ENCODE peak calls at places on chromosomes 7 and 10, in four cellular contexts. N is H1, C is K562, D is GM12878. B is an unnamed sample.

GRCh38 chr10:18279202-18279601 is 139.0 kb downstream of the CACNB2 start:
- DNase-seq in N (no peak), C (no peak), D (no peak), B (no peak)

GRCh38 chr10:27225642-27226257 is 14.8 kb downstream of the ACBD5 start:
- DNase-seq in N (no peak), C (no peak), D (no peak), B (no peak)

GRCh38 chr10:49653530-49653929 is 25.9 kb upstream of the C10orf53 start:
- DNase-seq in N (no peak), C (no peak), D (no peak), B (no peak)

GRCh38 chr10:133281084-133281483 is 4.4 kb upstream of the ADAM8 start:
- DNase-seq in N (no peak), C (no peak), D (no peak), B (no peak)

GRCh38 chr10:75708060-75708459 is 276.6 kb downstream of the LRMDA start:
- DNase-seq in N (no peak), C (no peak), D (no peak), B (no peak)

GRCh38 chr10:29535778-29536459 is 98.9 kb downstream of the SVIL start:
- DNase-seq in N (no peak), C (no peak), D (no peak), B (no peak)

GRCh38 chr10:132765435-132765834 is 20.5 kb downstream of the NKX6-2 start:
- DNase-seq in N (no peak), C (no peak), D (no peak), B (no peak)

GRCh38 chr7:3887071-3887691 is 586.1 kb downstream of the SDK1 start:
- DNase-seq in N (no peak), C (no peak), D (no peak), B (no peak)

GRCh38 chr10:108956149-108956548 is 967.2 kb downstream of the XPNPEP1 start:
- DNase-seq in N (no peak), C (no peak), D (no peak), B (no peak)

GRCh38 chr7:125033506-125033905 is 103.9 kb upstream of the POT1 start:
- DNase-seq in N (no peak), C (no peak), D (no peak), B (no peak)

GRCh38 chr10:1119501-1119900 is 63.3 kb downstream of the WDR37 start:
- DNase-seq in N (no peak), C (no peak), D (no peak), B (no peak)

GRCh38 chr7:6158424-6159096 is 113.9 kb downstream of the CYTH3 start:
- DNase-seq in N (no peak), C (no peak), D (no peak), B (no peak)

GRCh38 chr10:62581351-62581750 is 207.2 kb downstream of the ZNF365 start:
- DNase-seq in N (no peak), C (no peak), D (no peak), B (no peak)

GRCh38 chr10:62580396-62580795 is 206.2 kb downstream of the ZNF365 start:
- DNase-seq in N (no peak), C (no peak), D (no peak), B (no peak)

GRCh38 chr10:62584216-62584615 is 210.0 kb downstream of the ZNF365 start:
- DNase-seq in N (no peak), C (no peak), D (no peak), B (no peak)

GRCh38 chr10:62582804-62583208 is 208.6 kb downstream of the ZNF365 start:
- DNase-seq in N (no peak), C (no peak), D (no peak), B (no peak)

DNA sequence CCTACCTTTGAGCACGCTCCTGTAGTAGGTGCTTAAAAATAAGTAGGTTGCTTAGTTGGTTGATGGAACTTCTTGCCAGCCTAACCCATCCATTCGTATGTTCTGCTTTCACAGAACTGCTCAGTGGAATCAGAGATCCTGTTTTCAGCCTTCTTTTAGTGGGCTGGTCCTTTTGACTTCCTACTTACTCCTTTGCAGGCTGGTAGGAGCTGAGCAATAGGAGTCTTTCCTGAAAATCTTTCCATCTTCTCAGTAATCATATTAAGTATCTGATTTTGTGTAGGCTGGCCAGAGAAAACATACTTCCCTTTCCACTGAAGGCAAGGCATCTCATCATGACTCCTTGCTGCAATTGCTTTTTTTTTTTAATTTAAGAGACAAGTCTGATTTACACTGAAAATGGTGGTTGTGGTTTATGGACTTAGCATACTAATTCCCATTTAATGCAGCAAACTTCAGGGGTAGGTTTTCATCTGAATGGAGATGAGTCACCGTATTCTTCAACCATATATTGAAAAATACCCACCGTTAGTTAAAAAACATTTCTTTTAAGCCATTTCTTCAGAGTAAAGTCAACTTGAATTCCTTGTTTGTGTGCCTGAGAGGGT is 208.0 kb downstream of the ZNF365 start:
- DNase-seq in N (no peak), C (no peak), D (no peak), B (no peak)
- TF ChIP-seq USF2 in N (no peak), C (no peak), D (no peak), B (no peak)

GRCh38 chr7:34208878-34209621 is 303.7 kb downstream of the BMPER start:
- DNase-seq in N (no peak), C (no peak), D (no peak), B (no peak)
- TF ChIP-seq HDAC6 in N (no peak), C (no peak), D (no peak), B (no peak)

GRCh38 chr7:48414005-48414732 is 242.9 kb downstream of the ABCA13 start:
- DNase-seq in N (no peak), C (no peak), D (no peak), B (no peak)

GRCh38 chr7:48416327-48416908 is 245.2 kb downstream of the ABCA13 start:
- DNase-seq in N (no peak), C (no peak), D (no peak), B (no peak)

GRCh38 chr7:48411619-48412018 is 240.4 kb downstream of the ABCA13 start:
- DNase-seq in N (no peak), C (no peak), D (no peak), B (no peak)
- TF ChIP-seq USF2 in N (no peak), C (no peak), D (no peak), B (no peak)

DNA sequence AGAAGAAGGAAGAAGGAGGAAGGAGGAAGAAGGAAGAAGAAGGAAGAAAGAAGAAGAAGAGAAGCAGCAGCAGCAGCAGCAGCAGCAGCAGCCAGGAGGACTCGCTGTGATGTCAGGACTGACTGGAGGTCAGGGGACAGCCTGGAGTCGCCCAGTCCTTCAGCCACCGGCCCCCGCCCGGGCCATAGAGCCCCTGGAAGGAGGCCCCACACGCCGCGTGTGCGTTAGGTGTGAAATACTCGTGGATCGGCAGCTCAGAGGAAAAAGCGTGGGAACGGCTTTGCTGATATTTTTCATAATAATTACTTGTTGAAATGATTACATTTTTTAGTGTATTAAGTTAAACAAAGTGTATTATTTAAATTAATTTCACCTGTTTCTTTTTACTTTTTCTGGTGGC is 48.4 kb downstream of the UNCX start:
- DNase-seq in N (no peak), C (no peak), D (no peak), B (no peak)
- TF ChIP-seq HDAC6 in N (no peak), C (no peak), D (no peak), B (no peak)

GRCh38 chr10:78868861-78869260 is 199.9 kb upstream of the ZMIZ1 start:
- DNase-seq in N (no peak), C (no peak), D (no peak), B (no peak)

GRCh38 chr10:78868048-78868447 is 200.7 kb upstream of the ZMIZ1 start:
- DNase-seq in N (no peak), C (no peak), D (no peak), B (no peak)

GRCh38 chr10:78866731-78867554 is 201.8 kb upstream of the ZMIZ1 start:
- DNase-seq in N (no peak), C (no peak), D (no peak), B (no peak)

GRCh38 chr10:78868456-78868855 is 200.3 kb upstream of the ZMIZ1 start:
- DNase-seq in N (no peak), C (no peak), D (no peak), B (no peak)

GRCh38 chr10:78867555-78867939 is 201.2 kb upstream of the ZMIZ1 start:
- DNase-seq in N (no peak), C (no peak), D (no peak), B (no peak)
- TF ChIP-seq USF2 in N (no peak), C (no peak), D (no peak), B (no peak)

DNA sequence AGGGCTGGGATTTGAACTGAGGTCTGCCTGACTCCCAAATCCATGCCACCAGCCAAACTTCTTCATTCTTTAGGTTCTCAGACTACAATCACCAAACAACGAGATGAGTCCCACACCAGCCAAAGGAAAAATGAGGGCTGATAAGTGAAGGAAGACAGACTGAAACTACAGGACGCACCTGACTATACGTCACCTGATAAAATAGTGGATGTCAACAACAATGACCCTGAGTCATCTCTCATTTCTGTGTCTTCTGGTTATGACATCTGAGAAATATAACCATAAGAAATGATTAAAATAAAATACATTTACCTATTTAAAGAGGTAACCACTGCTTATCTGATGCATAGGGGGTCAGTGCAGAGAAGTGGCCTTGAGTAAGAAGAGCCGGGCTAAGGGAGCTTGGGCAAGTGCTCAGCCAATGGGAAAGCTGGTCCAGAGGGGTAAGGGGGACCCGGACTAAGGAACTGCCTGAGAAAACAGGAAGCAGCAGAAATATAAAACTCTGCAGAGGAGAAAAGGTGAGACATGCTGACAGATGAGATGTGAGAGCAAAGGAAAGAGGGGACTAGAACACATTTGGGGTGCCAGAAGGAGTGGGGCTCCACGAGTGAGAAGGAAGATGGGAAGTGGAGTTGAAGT is 51.8 kb downstream of the HIPK2 start:
- DNase-seq in N (no peak), C (no peak), D (no peak), B (no peak)
- TF ChIP-seq HDAC6 in N (no peak), C (no peak), D (no peak), B (no peak)

DNA sequence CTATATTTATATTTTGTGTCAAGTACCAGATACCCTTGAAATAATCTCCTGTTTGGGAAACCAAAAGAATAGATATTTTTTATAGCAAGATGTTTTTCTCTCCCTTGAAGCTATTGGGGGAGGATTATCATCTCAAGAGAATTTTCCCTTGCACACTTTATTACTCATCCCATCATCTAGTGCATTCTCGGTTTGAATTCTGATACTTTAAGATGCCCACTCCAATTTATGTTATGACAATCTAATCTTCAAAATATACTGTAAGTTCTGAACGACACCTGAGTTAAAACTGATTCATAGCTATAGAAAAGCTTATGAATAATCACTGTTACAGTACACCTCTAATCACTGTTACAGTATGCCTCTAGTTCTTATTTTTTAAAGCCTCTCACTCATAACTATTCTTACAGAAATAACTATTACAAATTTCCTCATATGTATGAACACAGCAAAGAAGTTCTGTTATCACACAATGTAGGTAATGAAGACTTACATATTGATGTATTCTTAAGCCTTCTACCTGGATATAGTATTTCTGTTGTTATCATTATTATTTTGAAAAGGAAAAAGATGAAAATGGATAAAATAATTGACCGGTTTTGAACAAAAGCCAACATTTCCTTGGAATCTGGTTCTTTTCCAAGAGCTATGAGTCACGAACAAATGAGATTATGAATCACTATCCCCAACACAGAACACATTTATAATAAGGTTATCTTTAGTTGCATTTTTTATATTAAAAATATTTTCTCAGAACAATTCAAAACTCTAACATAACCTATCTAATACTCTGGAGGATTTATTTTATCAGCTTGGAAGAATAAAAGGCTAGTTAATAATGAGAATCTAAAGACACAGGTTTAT is 72.3 kb upstream of the FAM13C start:
- DNase-seq in N (no peak), C (no peak), D (no peak), B (no peak)
- TF ChIP-seq USF2 in N (no peak), C (no peak), D (no peak), B (no peak)

GRCh38 chr10:13542533-13542932 is 13.7 kb upstream of the BEND7 start:
- DNase-seq in N (no peak), C (no peak), D (no peak), B (no peak)

GRCh38 chr10:13535346-13535745 is 6.5 kb upstream of the BEND7 start:
- DNase-seq in N (no peak), C (no peak), D (no peak), B (no peak)

GRCh38 chr10:13536674-13537366 is 8.0 kb upstream of the BEND7 start:
- DNase-seq in N (peak), C (peak), D (peak), B (peak)
- TF ChIP-seq HDAC6 in N (no peak), C (no peak), D (no peak), B (no peak)

B was measured in HepG2.